ENCODE peak calls at places on chromosomes 4 and X, in six cellular contexts. R is SK-N-SH, Q is GM12878, N is HepG2, P is HCT116, F is H1. H is an unnamed sample.

GRCh38 chr4:111464251-111465045 is 680.8 kb upstream of the FAM241A start:
- DNase-seq in N (no peak), Q (no peak), P (no peak), F (no peak), R (no peak), H (no peak)

GRCh38 chr4:134024251-134024650 is 177.3 kb downstream of the PABPC4L start:
- DNase-seq in N (peak; percentile 43), F (no peak), R (no peak), Q (no peak), P (peak; percentile 34), H (no peak)

GRCh38 chr4:179596621-179597020 is 2154.4 kb upstream of the AGA start:
- DNase-seq in P (no peak), N (no peak), R (no peak), F (no peak), Q (no peak), H (no peak)

GRCh38 chrX:34437586-34437985 is 219.5 kb downstream of the TMEM47 start:
- DNase-seq in N (no peak), Q (no peak), R (no peak), F (no peak), P (no peak), H (no peak)

GRCh38 chr4:92303621-92304027 is at the start of gene GRID2:
- DNase-seq in P (peak; percentile 7), N (no peak), Q (no peak), F (no peak), R (peak; percentile 73), H (peak; percentile 27)

GRCh38 chr4:90103991-90104390 is 23.2 kb upstream of the CCSER1 start:
- DNase-seq in N (no peak), Q (no peak), P (no peak), F (no peak), R (no peak), H (no peak)

GRCh38 chr4:150582881-150583286 is 933 bp downstream of the MAB21L2 start:
- DNase-seq in N (no peak), R (peak; percentile 48), Q (no peak), P (no peak), F (no peak), H (no peak)

GRCh38 chr4:3016839-3017410 is 53.6 kb downstream of the GRK4 start:
- DNase-seq in Q (no peak), P (no peak), F (no peak), N (no peak), R (peak; percentile 42), H (no peak)

GRCh38 chr4:186812592-186812991 is 88.9 kb upstream of the FAT1 start:
- DNase-seq in Q (no peak), F (no peak), R (no peak), P (no peak), N (no peak), H (no peak)

GRCh38 chrX:72245461-72246089 is 6.7 kb upstream of the ERCC6L start:
- DNase-seq in P (peak; percentile 13), N (peak; percentile 37), Q (no peak), R (peak; percentile 79), F (no peak), H (peak; percentile 61)

GRCh38 chrX:1385251-1385794 is 6.6 kb downstream of the SLC25A6 start:
- DNase-seq in N (no peak), Q (no peak), F (no peak), R (peak; percentile 27), P (no peak), H (no peak)

GRCh38 chr4:127732623-127733199 is 2.5 kb downstream of the SLC25A31 start:
- DNase-seq in R (peak; percentile 72), N (peak; percentile 35), Q (peak; percentile 12), P (peak; percentile 41), F (no peak), H (peak; percentile 59)

GRCh38 chr4:123621072-123621705 is 224.6 kb downstream of the SPRY1 start:
- DNase-seq in N (no peak), R (no peak), F (no peak), P (no peak), Q (no peak), H (no peak)

GRCh38 chrX:118373538-118373937 is 27.6 kb downstream of the WDR44 start:
- DNase-seq in P (no peak), N (peak; percentile 30), R (no peak), F (no peak), Q (no peak), H (peak; percentile 1)

GRCh38 chr4:21973850-21974249 is 25.3 kb upstream of the KCNIP4 start:
- DNase-seq in F (no peak), P (no peak), Q (no peak), R (no peak), N (no peak), H (no peak)

GRCh38 chr4:133146574-133147198 is 2.4 kb upstream of the PCDH10 start:
- DNase-seq in Q (no peak), R (peak; percentile 52), F (no peak), N (peak; percentile 15), P (no peak), H (peak; percentile 33)

GRCh38 chr4:147362868-147363440 is 117.9 kb upstream of the EDNRA start:
- DNase-seq in Q (no peak), R (peak; percentile 63), F (no peak), N (no peak), P (no peak), H (no peak)

GRCh38 chr4:8731364-8731763 is 138.8 kb downstream of the CPZ start:
- DNase-seq in Q (no peak), P (no peak), F (no peak), N (no peak), R (no peak), H (no peak)

GRCh38 chrX:13476384-13476783 is 93.0 kb upstream of the EGFL6 start:
- DNase-seq in P (no peak), R (no peak), Q (no peak), N (no peak), F (no peak), H (no peak)

GRCh38 chr4:110865611-110866254 is 242.9 kb upstream of the PITX2 start:
- DNase-seq in N (no peak), F (no peak), P (no peak), R (no peak), Q (no peak), H (no peak)

GRCh38 chr4:24033626-24034025 is 143.8 kb upstream of the PPARGC1A start:
- DNase-seq in P (no peak), R (no peak), N (no peak), Q (no peak), F (no peak), H (no peak)

GRCh38 chr4:151997461-151997860 is 236.7 kb upstream of the GATB start:
- DNase-seq in N (no peak), Q (no peak), P (no peak), R (no peak), F (no peak), H (no peak)

GRCh38 chr4:72983706-72984105 is 85.8 kb downstream of the COX18 start:
- DNase-seq in F (no peak), R (no peak), N (no peak), P (no peak), Q (no peak), H (no peak)

GRCh38 chr4:98627477-98627876 is 30.9 kb downstream of the TSPAN5 start:
- DNase-seq in F (no peak), N (no peak), R (no peak), Q (no peak), P (no peak), H (no peak)

GRCh38 chr4:98625920-98626319 is 32.5 kb downstream of the TSPAN5 start:
- DNase-seq in R (no peak), F (no peak), P (peak; percentile 38), N (no peak), Q (no peak), H (no peak)

GRCh38 chr4:98625399-98625798 is 33.0 kb downstream of the TSPAN5 start:
- DNase-seq in Q (no peak), P (no peak), F (no peak), N (no peak), R (no peak), H (no peak)

GRCh38 chr4:98627883-98628282 is 30.5 kb downstream of the TSPAN5 start:
- DNase-seq in F (no peak), P (peak; percentile 31), R (no peak), N (no peak), Q (no peak), H (no peak)

DNA sequence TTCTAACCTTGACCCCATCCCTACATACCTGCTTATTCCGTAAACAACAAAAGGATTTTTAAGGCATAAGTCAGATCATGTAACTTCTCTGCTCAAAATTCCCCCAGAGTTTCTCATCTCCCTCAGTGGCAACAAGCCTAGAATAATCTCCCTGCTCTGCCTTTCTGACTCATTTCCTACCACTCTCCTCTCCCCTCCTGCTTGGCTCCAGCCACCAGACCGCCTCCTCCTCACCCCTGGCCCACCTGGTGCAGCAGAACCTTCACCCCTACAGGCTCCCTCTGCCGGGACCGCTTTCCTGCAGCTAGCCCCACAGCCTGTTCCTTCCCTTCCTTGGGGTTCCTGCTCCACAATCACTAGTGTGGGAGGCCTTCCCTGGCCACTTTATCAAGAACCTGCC is 32.1 kb downstream of the TSPAN5 start:
- DNase-seq in F (peak; percentile 31), P (peak; percentile 92), Q (no peak), N (no peak), R (no peak), H (no peak)
- TF ChIP-seq JUND in F (no peak), P (peak; percentile 95), Q (no peak), N (no peak), R (peak; percentile 92), H (no peak)

DNA sequence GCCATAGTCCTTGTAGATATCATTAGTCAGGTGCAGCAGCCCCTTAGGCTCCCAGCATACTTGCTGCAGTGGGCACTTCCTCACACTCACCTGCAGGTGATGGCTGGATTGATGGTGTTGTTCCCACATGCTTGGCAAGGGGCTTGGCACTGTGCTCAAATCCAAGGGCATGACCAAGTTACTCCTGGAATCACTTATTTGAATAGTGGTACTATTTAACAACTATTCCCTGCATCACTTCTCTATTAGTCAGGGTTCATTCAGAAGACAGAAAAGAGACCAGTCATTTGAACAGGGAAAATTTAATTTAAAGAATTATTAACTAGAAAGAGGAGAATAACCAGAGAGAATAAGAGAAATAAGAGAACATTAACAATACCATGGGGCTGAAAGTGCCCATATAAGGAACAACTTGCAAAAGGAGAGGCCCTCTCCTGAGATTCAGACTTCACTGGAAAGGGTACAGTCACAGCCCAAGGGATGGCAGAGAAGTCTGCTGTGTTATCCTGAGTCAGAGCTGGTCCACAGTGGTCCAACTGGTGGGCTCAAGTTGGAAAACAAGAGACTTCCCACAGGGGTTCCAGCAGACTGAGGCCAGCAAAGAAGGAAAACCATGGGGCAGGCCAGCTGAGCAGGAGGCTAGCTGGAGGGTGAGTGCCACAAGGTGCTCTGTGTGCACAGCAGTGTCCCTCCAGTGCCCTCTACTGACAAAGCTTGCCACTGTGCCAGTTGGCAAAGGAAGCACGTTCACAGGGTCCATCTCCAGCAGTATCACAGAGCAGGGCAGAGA is 9.8 kb downstream of the SPP1 start:
- DNase-seq in Q (no peak), N (peak; percentile 70), R (peak; percentile 67), P (peak; percentile 58), F (no peak), H (peak; percentile 67)
- TF ChIP-seq JUND in Q (no peak), N (no peak), R (no peak), P (no peak), F (no peak), H (no peak)

DNA sequence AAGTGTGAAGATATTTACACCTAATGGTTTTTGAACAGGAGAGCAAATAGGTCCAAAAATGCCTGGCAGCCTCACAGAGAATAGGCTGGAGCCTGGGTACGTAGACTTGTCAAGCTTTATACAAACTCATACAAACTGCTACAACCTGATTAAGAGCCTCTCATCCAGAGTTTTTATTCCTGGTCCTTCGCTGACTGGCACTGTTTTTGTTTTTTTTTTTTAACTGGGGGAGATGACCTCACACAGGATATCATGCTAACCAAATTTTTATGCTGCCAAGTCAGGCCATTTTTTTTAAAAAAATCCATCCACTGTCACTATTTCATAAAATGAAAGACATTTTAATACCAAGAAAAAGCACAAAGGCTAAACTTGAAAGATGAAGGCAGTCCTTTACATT is 1.9 kb downstream of the FAM114A1 start:
- DNase-seq in N (no peak), R (no peak), F (no peak), Q (no peak), P (no peak), H (no peak)
- TF ChIP-seq JUND in N (no peak), R (no peak), F (no peak), Q (no peak), P (no peak), H (no peak)

GRCh38 chr4:181578911-181579310 is 664.3 kb upstream of the TENM3 start:
- DNase-seq in N (no peak), P (no peak), Q (no peak), F (no peak), R (no peak), H (no peak)
- TF ChIP-seq JUND in N (no peak), P (no peak), Q (no peak), F (no peak), R (no peak), H (no peak)